ENCODE peak calls at places on chromosomes 16 and 17, in eight cellular contexts. J is endodermal cell, Y is pancreas, D is tibial artery, O is mesendoderm, C is HAP-1, F is IMR-90, P is AG09309. H is an unnamed sample.

GRCh38 chr17:43021739-43022512 is at the start of gene VAT1:
- DNase-seq in P (no peak), J (peak), F (peak), O (peak), C (peak), Y (peak), D (peak), H (peak)

GRCh38 chr16:11627822-11628457 is 40.3 kb upstream of the SNN start:
- DNase-seq in C (no peak), P (peak), Y (no peak), F (peak), J (no peak), D (peak), O (no peak), H (no peak)

GRCh38 chr17:82110298-82110697 is 12.3 kb upstream of the FASN start:
- DNase-seq in D (no peak), Y (no peak), J (no peak), O (no peak), F (no peak), C (no peak), P (no peak), H (no peak)

GRCh38 chr17:12070561-12070960 is 49.9 kb downstream of the MAP2K4 start:
- DNase-seq in Y (no peak), D (no peak), C (no peak), F (peak), J (no peak), P (peak), O (no peak), H (peak)

GRCh38 chr17:81294512-81295030 is 536 bp downstream of the SLC38A10 start:
- DNase-seq in O (no peak), P (no peak), J (no peak), D (no peak), Y (peak), C (peak), F (peak), H (no peak)

GRCh38 chr17:9409026-9409425 is 166.6 kb downstream of the STX8 start:
- DNase-seq in D (no peak), J (no peak), Y (no peak), O (peak), C (no peak), F (no peak), P (no peak), H (no peak)

GRCh38 chr17:74274060-74274702 is at the start of gene DNAI2:
- DNase-seq in D (no peak), C (peak), J (peak), Y (no peak), O (peak), F (no peak), P (no peak), H (no peak)

GRCh38 chr17:32461853-32462617 is 17.7 kb downstream of the PSMD11 start:
- DNase-seq in C (peak), D (no peak), F (peak), Y (peak), O (peak), P (no peak), J (peak), H (no peak)

GRCh38 chr17:69702078-69702477 is 287.6 kb downstream of the MAP2K6 start:
- DNase-seq in P (no peak), O (no peak), F (no peak), D (no peak), Y (no peak), C (no peak), J (no peak), H (no peak)

GRCh38 chr17:69695646-69696045 is 281.1 kb downstream of the MAP2K6 start:
- DNase-seq in P (no peak), Y (no peak), O (no peak), J (no peak), F (no peak), C (no peak), D (no peak), H (no peak)

DNA sequence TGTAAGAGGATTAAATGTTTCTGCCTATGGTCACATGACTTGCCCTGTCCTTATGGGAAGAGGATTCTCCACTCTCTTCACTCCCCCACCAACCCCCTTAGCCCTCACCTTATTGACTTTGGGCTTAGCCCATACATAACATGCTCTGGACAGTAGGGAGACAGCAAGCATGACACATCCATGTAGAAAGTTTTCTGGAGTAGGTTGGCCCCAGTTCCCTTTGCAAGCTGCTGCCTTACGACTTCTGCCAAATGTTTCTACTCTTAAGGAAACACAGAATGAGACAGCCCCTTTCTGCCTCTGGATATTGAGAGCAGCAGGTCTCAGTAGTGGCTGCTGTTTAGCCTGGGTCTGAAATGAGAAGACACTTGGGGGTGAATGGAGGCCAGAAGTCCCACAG is 282.1 kb downstream of the MAP2K6 start:
- DNase-seq in P (no peak), F (peak), J (no peak), C (no peak), Y (no peak), D (no peak), O (no peak), H (no peak)
- H3K4me3 ChIP-seq in P (no peak), F (no peak), J (no peak), C (no peak), Y (no peak), D (no peak), O (no peak), H (no peak)

GRCh38 chr16:69513180-69513966 is 52.4 kb upstream of the NFAT5 start:
- DNase-seq in P (peak), D (no peak), F (peak), O (peak), J (peak), C (no peak), Y (no peak), H (no peak)
- H3K4me3 ChIP-seq in P (no peak), D (no peak), F (no peak), O (no peak), J (no peak), C (no peak), Y (no peak), H (no peak)

DNA sequence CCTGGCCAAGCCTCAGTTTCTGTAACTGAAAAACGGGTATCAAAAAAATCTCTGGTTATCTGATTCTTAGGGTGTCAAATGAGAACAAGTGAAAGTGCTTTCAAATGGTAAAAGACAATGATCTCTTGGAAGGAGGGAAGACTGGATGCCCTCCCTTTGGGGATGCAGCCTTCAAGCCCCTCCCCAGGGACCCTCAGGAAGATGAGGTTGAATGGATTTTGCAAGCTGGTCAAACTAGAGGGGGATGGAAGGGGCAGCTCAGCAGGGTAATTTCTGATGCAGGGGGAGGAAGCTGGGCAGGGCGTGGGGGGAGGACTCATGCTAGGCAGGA is 22.4 kb downstream of the ARHGAP23 start:
- DNase-seq in Y (no peak), P (no peak), F (no peak), O (no peak), D (no peak), C (no peak), J (no peak), H (no peak)
- H3K4me3 ChIP-seq in Y (no peak), P (peak), F (no peak), O (no peak), D (no peak), C (no peak), J (no peak), H (peak)

DNA sequence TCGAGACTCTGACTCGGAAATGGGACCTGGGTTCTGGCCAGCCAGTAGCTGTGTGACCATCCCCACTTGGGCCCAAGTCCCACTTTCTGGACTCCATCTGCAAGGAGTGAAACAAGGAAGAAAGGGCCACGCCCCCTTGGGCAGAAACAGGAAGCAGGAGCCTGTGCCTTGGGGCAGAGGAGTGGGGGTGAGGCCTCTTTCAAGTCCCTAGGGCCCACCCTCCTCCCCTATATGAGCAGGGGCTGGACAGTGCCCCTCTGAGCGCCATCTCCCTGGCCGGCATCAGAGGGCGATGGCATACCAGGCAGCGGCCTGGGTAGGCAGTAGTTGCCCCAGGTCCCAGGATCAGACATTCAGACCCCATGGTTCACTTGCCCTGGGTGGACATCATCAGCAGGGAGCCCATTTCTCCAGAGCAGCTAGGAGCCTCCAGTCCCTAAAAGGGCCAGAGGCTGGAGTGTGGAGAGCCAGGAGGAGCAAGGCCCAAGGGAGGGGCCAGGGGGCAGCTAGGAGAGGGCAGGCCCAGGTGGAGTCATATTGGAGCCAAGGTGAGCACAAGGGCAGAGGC is 7.1 kb downstream of the BCAR1 start:
- DNase-seq in P (no peak), J (no peak), O (no peak), Y (peak), F (peak), C (no peak), D (peak), H (no peak)
- H3K4me3 ChIP-seq in P (no peak), J (no peak), O (no peak), Y (no peak), F (no peak), C (no peak), D (peak), H (no peak)

GRCh38 chr16:58035356-58036170 is 10.0 kb downstream of the MMP15 start:
- DNase-seq in P (no peak), O (no peak), D (no peak), F (no peak), C (no peak), J (no peak), Y (no peak), H (no peak)
- H3K4me3 ChIP-seq in P (no peak), O (no peak), D (no peak), F (no peak), C (no peak), J (no peak), Y (no peak), H (no peak)

GRCh38 chr16:370443-370842 is at the start of gene MRPL28:
- DNase-seq in Y (peak), F (peak), C (peak), J (peak), O (peak), D (peak), P (peak), H (peak)
- H3K4me3 ChIP-seq in Y (peak), F (peak), C (peak), J (peak), O (peak), D (peak), P (peak), H (peak)

DNA sequence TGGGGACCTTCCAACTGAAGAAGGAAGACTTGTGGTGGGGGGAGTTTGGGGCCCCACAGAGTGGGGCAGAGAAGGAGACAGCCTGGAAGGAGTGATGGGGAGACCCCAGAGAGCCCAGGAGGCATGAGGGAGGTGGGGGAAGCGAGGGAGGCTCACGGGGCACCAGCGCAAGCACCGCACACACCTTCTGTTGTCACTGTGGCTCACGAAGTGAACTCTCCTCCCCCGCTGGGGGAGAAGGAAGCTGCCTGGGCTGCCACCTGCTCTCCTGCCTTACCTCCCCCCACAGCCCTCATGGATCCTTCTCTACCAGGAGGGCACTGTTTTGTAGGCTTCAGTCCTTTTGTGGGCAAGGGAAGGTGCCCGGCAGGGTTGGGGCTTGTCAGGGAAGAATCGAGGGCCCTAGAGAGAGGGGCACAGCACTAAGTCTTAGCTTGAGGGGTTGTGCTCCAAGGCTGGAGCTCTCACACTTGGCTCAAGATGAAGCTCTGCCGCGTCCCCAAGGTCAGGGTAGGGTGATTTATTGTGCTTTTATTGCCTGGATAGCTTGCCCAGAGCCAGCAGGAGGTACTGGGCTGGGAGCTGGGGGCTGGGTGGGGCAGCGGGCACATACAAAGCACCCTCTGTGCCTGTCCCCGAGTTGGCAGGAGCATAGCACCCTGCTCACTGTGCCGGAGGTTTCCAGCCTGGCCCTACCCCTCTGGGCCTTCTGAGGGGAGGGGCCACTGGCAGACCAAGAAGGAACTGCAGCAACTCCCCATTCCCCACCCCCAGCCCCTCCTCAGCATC is 4.6 kb upstream of the STARD3 start:
- DNase-seq in Y (peak), C (no peak), J (peak), F (no peak), P (no peak), D (no peak), O (no peak), H (no peak)
- H3K4me3 ChIP-seq in Y (peak), C (no peak), J (no peak), F (no peak), P (no peak), D (no peak), O (no peak), H (no peak)

GRCh38 chr17:47732399-47733046 is 513 bp upstream of the TBX21 start:
- DNase-seq in F (no peak), Y (no peak), J (no peak), C (no peak), D (peak), O (peak), P (no peak), H (no peak)
- H3K4me3 ChIP-seq in F (no peak), Y (peak), J (peak), C (peak), D (peak), O (no peak), P (no peak), H (no peak)